ENCODE peak calls at places on chromosomes 12 and 14, in ten cellular contexts. M is AG09309; X is prostate gland; B is ovary; S is A549; O is CD8-positive, alpha-beta T cell; I is psoas muscle; U is foreskin fibroblast; P is kidney; Z is SK-N-SH. C is an unnamed sample.

GRCh38 chr14:94677747-94678146 is 65.6 kb downstream of the SERPINA3 start:
- DNase-seq in M (no peak), X (no peak), B (no peak), S (no peak), O (no peak), I (no peak), U (no peak), P (no peak), Z (no peak), C (no peak)

GRCh38 chr12:39975374-39975918 is 130.4 kb downstream of the SLC2A13 start:
- DNase-seq in M (no peak), X (no peak), B (no peak), S (peak; percentile 34), O (no peak), I (no peak), U (peak; percentile 6), P (no peak), Z (no peak), C (no peak)

GRCh38 chr12:99767809-99768208 is 120.3 kb downstream of the GARIN6 start:
- DNase-seq in M (peak; percentile 2), X (no peak), B (no peak), S (peak; percentile 46), O (no peak), I (no peak), U (peak; percentile 2), P (no peak), Z (no peak), C (no peak)

GRCh38 chr14:91058017-91058675 is 2.3 kb downstream of the RPS6KA5 start:
- DNase-seq in M (no peak), X (no peak), B (no peak), S (no peak), O (no peak), I (no peak), U (peak; percentile 19), P (no peak), Z (no peak), C (no peak)

GRCh38 chr12:98594050-98594853 is 766 bp downstream of the SLC25A3 start:
- DNase-seq in M (no peak), X (peak; percentile 27), B (no peak), S (no peak), O (no peak), I (peak; percentile 57), U (peak; percentile 57), P (peak; percentile 89), Z (peak; percentile 36), C (no peak)

GRCh38 chr12:74043343-74043742 is 494.3 kb upstream of the ATXN7L3B start:
- DNase-seq in M (no peak), X (no peak), B (no peak), S (peak; percentile 98), O (no peak), I (no peak), U (no peak), P (no peak), Z (no peak), C (peak; percentile 86)

GRCh38 chr12:47307680-47308399 is 228.1 kb upstream of the AMIGO2 start:
- DNase-seq in M (peak; percentile 40), X (peak; percentile 31), B (no peak), S (peak; percentile 93), O (peak; percentile 51), I (no peak), U (peak; percentile 81), P (no peak), Z (peak; percentile 19), C (peak; percentile 34)

GRCh38 chr12:28108599-28108998 is 81.7 kb upstream of the CCDC91 start:
- DNase-seq in M (no peak), X (no peak), B (no peak), S (no peak), O (no peak), I (no peak), U (no peak), P (no peak), Z (no peak), C (no peak)

GRCh38 chr12:38149395-38150073 is 167.0 kb upstream of the ALG10B start:
- DNase-seq in M (no peak), X (no peak), B (no peak), S (peak; percentile 27), O (no peak), I (no peak), U (no peak), P (peak; percentile 92), Z (no peak), C (no peak)

DNA sequence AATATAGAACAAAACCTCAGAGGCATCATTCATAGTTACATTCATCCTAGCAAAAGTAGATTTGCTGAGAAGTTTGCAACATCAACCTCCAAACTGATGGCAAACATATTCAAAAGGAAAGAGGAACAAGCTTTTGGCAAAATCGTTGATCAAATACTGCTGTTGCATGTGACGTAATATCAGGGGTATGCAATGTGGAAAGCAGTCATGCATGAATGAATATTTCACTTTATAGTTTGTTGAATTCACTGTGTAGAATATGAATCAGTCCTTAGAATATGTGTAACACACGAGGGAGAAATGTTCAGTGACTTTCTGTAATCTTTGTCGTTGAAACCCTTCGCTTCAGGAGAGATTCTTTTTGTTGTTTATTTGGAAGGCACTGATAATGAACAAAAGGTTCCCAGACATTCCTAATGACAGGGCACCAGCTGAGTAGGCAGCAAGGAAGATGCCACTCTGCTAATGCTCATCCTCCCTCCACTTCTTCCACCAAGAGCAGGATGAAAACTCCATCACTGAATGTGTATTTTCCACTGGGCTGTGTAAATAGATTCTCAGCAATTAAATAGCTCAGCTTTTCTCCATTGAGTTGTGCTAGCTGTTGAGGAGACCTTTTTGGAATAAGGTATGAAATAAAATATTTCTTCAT is 126.1 kb downstream of the PELI2 start:
- DNase-seq in M (peak; percentile 74), X (no peak), B (no peak), S (peak; percentile 45), O (no peak), I (no peak), U (peak; percentile 91), P (no peak), Z (no peak), C (peak; percentile 70)
- H3K4me3 ChIP-seq in M (no peak overlapping the region), X (no peak overlapping the region), B (no peak overlapping the region), S (no peak overlapping the region), O (no peak overlapping the region), I (no peak overlapping the region), U (no peak overlapping the region), P (no peak overlapping the region), Z (no peak overlapping the region), C (no peak overlapping the region)

GRCh38 chr12:46154221-46154975 is 114.4 kb downstream of the SLC38A1 start:
- DNase-seq in M (peak; percentile 25), X (no peak), B (no peak), S (peak; percentile 64), O (no peak), I (no peak), U (peak; percentile 86), P (no peak), Z (no peak), C (peak; percentile 34)
- H3K4me3 ChIP-seq in M (no peak overlapping the region), X (no peak overlapping the region), B (no peak overlapping the region), S (no peak overlapping the region), O (no peak overlapping the region), I (no peak overlapping the region), U (no peak overlapping the region), P (no peak overlapping the region), Z (no peak overlapping the region), C (no peak overlapping the region)

GRCh38 chr12:123763093-123763492 is 992 bp downstream of the DNAH10 start:
- DNase-seq in M (no peak), X (no peak), B (no peak), S (no peak), O (no peak), I (no peak), U (no peak), P (no peak), Z (no peak), C (no peak)

GRCh38 chr12:123761841-123762714 is at the start of gene DNAH10:
- DNase-seq in M (no peak), X (no peak), B (peak; percentile 27), S (no peak), O (peak; percentile 40), I (no peak), U (peak; percentile 45), P (peak; percentile 76), Z (no peak), C (no peak)

GRCh38 chr12:123764109-123764508 is 2.0 kb downstream of the DNAH10 start:
- DNase-seq in M (no peak), X (no peak), B (no peak), S (no peak), O (no peak), I (no peak), U (no peak), P (no peak), Z (no peak), C (no peak)

GRCh38 chr12:123765504-123766035 is 3.5 kb downstream of the DNAH10 start:
- DNase-seq in M (no peak), X (no peak), B (no peak), S (no peak), O (no peak), I (no peak), U (no peak), P (no peak), Z (no peak), C (no peak)

GRCh38 chr12:123762715-123763052 is 583 bp downstream of the DNAH10 start:
- DNase-seq in M (no peak), X (no peak), B (no peak), S (no peak), O (no peak), I (no peak), U (no peak), P (no peak), Z (no peak), C (no peak)
- H3K4me3 ChIP-seq in M (no peak overlapping the region), X (peak overlapping the region; percentile 25), B (no peak overlapping the region), S (no peak overlapping the region), O (peak overlapping the region; percentile 54), I (peak overlapping the region; percentile 40), U (peak overlapping the region; percentile 41), P (no peak overlapping the region), Z (no peak overlapping the region), C (peak overlapping the region; percentile 43)

GRCh38 chr14:49620182-49621113 is at the start of the genes MGAT2 and RPL36AL:
- DNase-seq in M (peak; percentile 98), X (peak; percentile 98), B (peak; percentile 98), S (peak; percentile 99), O (peak; percentile 90), I (peak; percentile 99), U (peak; percentile 100), P (peak; percentile 99), Z (peak; percentile 99), C (peak; percentile 97)

GRCh38 chr14:49622022-49622607 is 1.5 kb downstream of the MGAT2 start:
- DNase-seq in M (no peak), X (no peak), B (no peak), S (no peak), O (no peak), I (no peak), U (no peak), P (no peak), Z (no peak), C (no peak)

GRCh38 chr14:49623941-49624806 is 3.6 kb downstream of the MGAT2 start:
- DNase-seq in M (no peak), X (no peak), B (no peak), S (no peak), O (no peak), I (no peak), U (peak; percentile 29), P (no peak), Z (no peak), C (no peak)

GRCh38 chr14:49621114-49621881 is 699 bp downstream of the MGAT2 start:
- DNase-seq in M (no peak), X (peak; percentile 27), B (peak; percentile 75), S (peak; percentile 80), O (no peak), I (peak; percentile 82), U (peak; percentile 81), P (peak; percentile 92), Z (peak; percentile 76), C (no peak)

DNA sequence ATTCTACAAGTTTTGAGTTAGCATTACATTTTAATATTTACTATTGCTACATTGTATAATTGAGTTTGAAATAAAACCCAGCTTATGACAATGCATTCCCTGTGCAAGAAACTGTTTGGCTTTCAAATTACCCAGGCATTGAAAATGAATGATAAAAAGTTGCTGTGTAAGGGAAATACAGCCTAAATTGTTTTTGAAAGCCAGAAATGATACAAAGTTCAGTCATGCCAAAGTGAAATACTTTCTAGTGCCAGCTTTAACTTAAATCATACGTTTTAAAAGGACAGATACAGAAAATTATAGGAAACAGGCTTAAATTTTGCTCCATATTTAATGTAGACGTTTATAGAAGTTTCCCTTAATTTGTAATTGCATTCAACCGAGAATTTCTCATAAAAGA is 2.8 kb downstream of the MGAT2 start:
- DNase-seq in M (no peak), X (no peak), B (no peak), S (no peak), O (no peak), I (no peak), U (no peak), P (no peak), Z (no peak), C (no peak)
- H3K4me3 ChIP-seq in M (no peak overlapping the region), X (no peak overlapping the region), B (no peak overlapping the region), S (no peak overlapping the region), O (no peak overlapping the region), I (peak overlapping the region; percentile 80), U (peak overlapping the region; percentile 2), P (no peak overlapping the region), Z (no peak overlapping the region), C (peak overlapping the region; percentile 14)